ENCODE peak calls at places on chromosomes 6 and 20, in four cellular contexts. P is WTC11, S is HepG2, X is K562. A is an unnamed sample.

GRCh38 chr6:156976144-156977088 is 199.2 kb downstream of the ARID1B start:
- DNase-seq in P (no peak), S (no peak), X (no peak), A (no peak)

GRCh38 chr6:24919404-24919892 is 16.3 kb downstream of the RIPOR2 start:
- DNase-seq in P (no peak), S (no peak), X (no peak), A (no peak)

GRCh38 chr20:62616728-62617621 is 25.3 kb upstream of the SLCO4A1 start:
- DNase-seq in P (peak), S (peak), X (peak), A (peak)

GRCh38 chr6:2478200-2478599 is 232.8 kb upstream of the GMDS start:
- DNase-seq in P (no peak), S (no peak), X (no peak), A (no peak)

GRCh38 chr6:138245751-138246150 is 27.5 kb upstream of the PBOV1 start:
- DNase-seq in P (no peak), S (no peak), X (no peak), A (no peak)

GRCh38 chr6:144725731-144726522 is 440.8 kb downstream of the UTRN start:
- DNase-seq in P (no peak), S (no peak), X (no peak), A (no peak)

GRCh38 chr6:161548713-161549112 is 274.9 kb upstream of the AGPAT4 start:
- DNase-seq in P (no peak), S (no peak), X (no peak), A (no peak)

GRCh38 chr20:62766071-62766450 is 30.2 kb upstream of the MRGBP start:
- DNase-seq in P (no peak), S (no peak), X (no peak), A (no peak)

GRCh38 chr6:107386340-107386739 is 73.0 kb downstream of the PDSS2 start:
- DNase-seq in P (no peak), S (no peak), X (no peak), A (no peak)

GRCh38 chr6:149233056-149233715 is 84.3 kb upstream of the TAB2 start:
- DNase-seq in P (no peak), S (peak), X (peak), A (peak)

GRCh38 chr20:39890697-39891096 is 798.3 kb downstream of the MAFB start:
- DNase-seq in P (no peak), S (no peak), X (no peak), A (no peak)

GRCh38 chr6:42947950-42948349 is 12.6 kb upstream of the GNMT start:
- DNase-seq in P (no peak), S (no peak), X (no peak), A (no peak)

GRCh38 chr6:27375613-27376079 is 12.9 kb upstream of the ZNF391 start:
- DNase-seq in P (no peak), S (no peak), X (peak), A (no peak)

GRCh38 chr6:128570439-128571063 is 50.2 kb upstream of the PTPRK start:
- DNase-seq in P (no peak), S (no peak), X (no peak), A (no peak)

GRCh38 chr6:135675026-135675425 is 176.5 kb upstream of the PDE7B start:
- DNase-seq in P (no peak), S (no peak), X (no peak), A (no peak)

GRCh38 chr20:8764289-8764962 is 304.5 kb upstream of the PLCB4 start:
- DNase-seq in P (no peak), S (no peak), X (no peak), A (no peak)

GRCh38 chr20:6006603-6006949 is 47.3 kb downstream of the LRRN4 start:
- DNase-seq in P (no peak), S (no peak), X (no peak), A (no peak)

GRCh38 chr6:52087498-52087999 is at the start of gene PKHD1:
- DNase-seq in P (no peak), S (peak), X (no peak), A (peak)

GRCh38 chr20:32018269-32019155 is 8.3 kb downstream of the CCM2L start:
- DNase-seq in P (peak), S (peak), X (peak), A (peak)

GRCh38 chr6:53263915-53264314 is 84.8 kb downstream of the ELOVL5 start:
- DNase-seq in P (no peak), S (no peak), X (no peak), A (no peak)

GRCh38 chr6:133309579-133309978 is 68.4 kb downstream of the EYA4 start:
- DNase-seq in P (no peak), S (no peak), X (no peak), A (no peak)

DNA sequence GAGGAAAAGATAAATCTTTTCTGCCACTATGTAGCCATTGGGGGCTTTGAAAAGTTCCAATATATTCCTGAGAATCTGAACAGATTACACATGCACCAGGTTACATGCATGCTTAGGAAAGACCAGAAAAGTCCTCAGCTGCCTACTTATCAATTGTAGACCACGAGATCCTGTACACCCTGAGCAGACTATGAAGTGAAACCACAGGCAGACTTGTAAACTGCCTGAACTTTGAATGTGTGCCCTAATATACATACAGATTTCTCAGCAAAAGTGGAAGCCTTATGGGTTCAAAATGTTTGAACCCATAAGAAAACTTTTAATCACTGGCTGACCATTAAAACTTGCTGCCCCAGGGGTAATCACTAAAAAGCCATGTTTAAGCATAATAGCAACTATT is 273.5 kb upstream of the RUNX2 start:
- DNase-seq in P (no peak), S (no peak), X (no peak), A (no peak)
- TF ChIP-seq JUN in P (no peak), S (no peak), X (no peak), A (no peak)

GRCh38 chr6:90393232-90393884 is 96.7 kb upstream of the BACH2 start:
- DNase-seq in P (peak), S (peak), X (peak), A (peak)
- TF ChIP-seq HMGXB4 in P (no peak), S (no peak), X (no peak), A (no peak)

DNA sequence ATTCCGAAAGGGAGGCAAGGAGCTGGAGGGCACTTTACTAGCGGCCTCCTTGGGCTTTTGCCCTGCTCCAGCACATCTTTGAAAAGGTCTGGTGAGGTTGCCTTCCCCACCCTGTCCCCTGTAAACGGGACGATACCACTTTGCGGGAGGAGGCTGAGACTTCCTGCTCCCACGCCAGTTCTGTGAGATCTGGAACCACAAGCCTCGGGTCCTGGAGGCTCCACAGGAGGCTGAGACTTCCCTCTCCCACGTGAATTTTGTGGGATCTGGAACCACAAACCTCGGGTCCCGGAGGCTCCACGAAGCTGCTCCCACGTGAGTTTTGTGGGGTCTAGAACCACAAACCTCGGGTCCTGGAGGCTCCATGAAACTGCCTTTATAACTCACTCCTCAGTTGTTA is 209.3 kb downstream of the DLL1 start:
- DNase-seq in P (no peak), S (no peak), X (no peak), A (no peak)
- TF ChIP-seq JUN in P (no peak), S (no peak), X (no peak), A (no peak)

GRCh38 chr6:85576479-85576878 is 17.2 kb downstream of the SNX14 start:
- DNase-seq in P (no peak), S (no peak), X (no peak), A (no peak)

GRCh38 chr6:85579581-85579980 is 14.1 kb downstream of the SNX14 start:
- DNase-seq in P (no peak), S (no peak), X (no peak), A (no peak)

GRCh38 chr6:85580878-85581267 is 12.8 kb downstream of the SNX14 start:
- DNase-seq in P (no peak), S (peak), X (peak), A (peak)

GRCh38 chr6:85581572-85581971 is 12.1 kb downstream of the SNX14 start:
- DNase-seq in P (no peak), S (no peak), X (no peak), A (no peak)

GRCh38 chr6:85580104-85580877 is 13.4 kb downstream of the SNX14 start:
- DNase-seq in P (no peak), S (peak), X (no peak), A (no peak)
- TF ChIP-seq HMGXB4 in P (no peak), S (no peak), X (no peak), A (no peak)

DNA sequence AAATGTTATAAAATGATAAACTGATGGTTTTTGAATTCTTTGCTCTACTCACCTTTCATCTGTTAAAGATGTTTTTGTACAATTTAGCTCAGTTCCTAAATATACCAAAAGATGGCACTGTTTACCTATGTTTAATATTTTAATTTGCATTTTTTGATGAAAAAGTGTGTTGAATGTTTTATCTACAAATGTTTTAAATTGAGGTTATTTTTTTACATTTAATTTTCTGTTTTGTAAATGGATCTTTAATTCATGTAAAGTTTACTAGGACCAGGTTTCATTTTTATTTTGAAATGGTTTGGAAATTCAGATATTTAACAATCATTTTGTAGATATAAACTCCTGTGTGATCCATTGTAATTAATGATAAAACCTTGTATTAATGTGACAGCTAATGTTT is 30.0 kb downstream of the CDKAL1 start:
- DNase-seq in P (no peak), S (no peak), X (no peak), A (no peak)
- TF ChIP-seq JUN in P (no peak), S (no peak), X (no peak), A (no peak)

DNA sequence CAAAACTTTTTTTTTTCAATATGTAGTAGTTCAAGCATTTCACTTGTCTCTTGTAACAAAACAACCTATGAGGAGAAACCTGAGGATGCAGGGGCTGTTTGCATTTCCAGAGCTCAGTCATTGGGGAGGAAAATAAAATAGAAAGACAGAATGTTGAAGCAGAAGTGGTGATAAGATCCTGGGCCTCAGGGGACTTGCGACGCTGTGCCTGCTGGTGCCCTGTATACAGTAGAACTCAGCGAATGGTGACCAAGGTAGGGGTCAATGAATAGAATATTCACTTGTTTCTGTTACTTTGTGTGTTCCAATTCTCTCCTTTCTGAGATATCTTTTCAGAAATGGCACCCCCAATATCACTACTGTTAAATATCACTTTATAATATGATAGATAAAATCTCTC is 271.6 kb downstream of the FARS2 start:
- DNase-seq in P (no peak), S (no peak), X (no peak), A (no peak)
- TF ChIP-seq HMGXB4 in P (no peak), S (no peak), X (no peak), A (no peak)

GRCh38 chr6:112576421-112576820 is 229.3 kb downstream of the RFPL4B start:
- DNase-seq in P (no peak), S (no peak), X (no peak), A (no peak)
- TF ChIP-seq JUN in P (no peak), S (no peak), X (no peak), A (no peak)

GRCh38 chr6:47159763-47160162 is 117.6 kb upstream of the ADGRF1 start:
- DNase-seq in P (no peak), S (no peak), X (no peak), A (no peak)
- TF ChIP-seq HMGXB4 in P (no peak), S (no peak), X (no peak), A (no peak)

GRCh38 chr20:35021831-35022230 is 66.2 kb downstream of the MYH7B start:
- DNase-seq in P (no peak), S (no peak), X (no peak), A (no peak)

GRCh38 chr20:35023624-35024023 is 68.0 kb downstream of the MYH7B start:
- DNase-seq in P (no peak), S (no peak), X (no peak), A (no peak)

GRCh38 chr20:35018578-35019371 is 63.1 kb downstream of the MYH7B start:
- DNase-seq in P (no peak), S (no peak), X (no peak), A (no peak)

GRCh38 chr20:35020108-35021031 is 64.7 kb downstream of the MYH7B start:
- DNase-seq in P (no peak), S (no peak), X (no peak), A (no peak)

GRCh38 chr20:35021063-35021462 is 65.4 kb downstream of the MYH7B start:
- DNase-seq in P (no peak), S (no peak), X (no peak), A (no peak)
- TF ChIP-seq JUN in P (no peak), S (no peak), X (no peak), A (no peak)

GRCh38 chr6:71491844-71492243 is 203.2 kb downstream of the OGFRL1 start:
- DNase-seq in P (no peak), S (no peak), X (no peak), A (no peak)

GRCh38 chr6:71498643-71499042 is 210.0 kb downstream of the OGFRL1 start:
- DNase-seq in P (no peak), S (no peak), X (no peak), A (no peak)

GRCh38 chr6:71492668-71493067 is 204.1 kb downstream of the OGFRL1 start:
- DNase-seq in P (no peak), S (no peak), X (no peak), A (no peak)

GRCh38 chr6:71499667-71500066 is 211.1 kb downstream of the OGFRL1 start:
- DNase-seq in P (no peak), S (no peak), X (no peak), A (no peak)

DNA sequence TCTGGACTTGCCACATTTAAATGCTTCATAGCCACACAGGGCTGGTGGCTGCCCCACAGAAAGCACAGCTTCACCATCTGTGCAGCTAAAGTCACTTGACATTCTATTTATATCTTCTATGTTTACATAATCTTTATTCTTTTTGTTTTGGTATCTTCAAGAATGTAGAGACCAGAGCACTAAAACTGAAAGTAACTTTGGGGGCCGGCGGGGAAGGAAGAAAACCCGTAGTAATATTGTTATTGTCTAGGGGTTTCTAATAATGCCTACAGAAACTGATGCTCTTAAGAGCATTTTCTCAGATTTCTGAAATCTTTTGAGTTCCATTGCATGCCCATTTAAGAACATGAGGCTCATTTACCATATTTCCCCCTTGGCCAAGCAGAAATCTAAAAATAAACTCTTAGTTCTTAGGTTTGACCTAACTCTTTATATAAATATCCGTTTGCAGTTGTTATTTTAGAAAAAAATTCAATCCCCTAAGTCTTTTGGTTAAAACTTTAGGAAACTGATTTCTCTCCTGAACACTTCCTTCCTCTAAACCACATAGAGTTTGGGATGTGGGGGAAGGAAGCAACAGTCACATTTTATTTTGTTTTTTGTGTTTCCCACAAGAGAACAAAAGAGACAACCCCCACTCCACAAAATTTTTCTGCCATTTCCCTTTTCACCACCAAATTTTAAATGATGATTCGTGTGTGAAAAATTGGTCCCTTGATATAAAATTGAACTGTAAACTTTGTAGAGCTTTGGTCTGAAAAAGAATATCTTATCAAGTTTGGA is 207.6 kb downstream of the OGFRL1 start:
- DNase-seq in P (no peak), S (no peak), X (no peak), A (no peak)
- TF ChIP-seq HMGXB4 in P (no peak), S (no peak), X (no peak), A (no peak)

A was measured in A549.